ENCODE peak calls at places on chromosomes 4 and X, in six cellular contexts. U is body of pancreas; S is RWPE2; W is fibroblast of lung; I is CD8-positive, alpha-beta memory T cell; R is skeletal muscle cell. M is an unnamed sample.

GRCh38 chr4:168167714-168168284 is 75.5 kb downstream of the ANXA10 start:
- DNase-seq in W (peak), U (no peak), R (no peak), S (no peak), I (no peak), M (no peak)

GRCh38 chrX:40176256-40176978 is 78.7 kb upstream of the BCOR start:
- DNase-seq in S (no peak), I (peak), R (no peak), W (no peak), U (peak), M (no peak)

GRCh38 chrX:39513836-39514235 is 583.9 kb downstream of the BCOR start:
- DNase-seq in I (no peak), S (no peak), U (no peak), R (no peak), W (no peak), M (no peak)

GRCh38 chrX:149002320-149002719 is 501.9 kb downstream of the AFF2 start:
- DNase-seq in I (no peak), U (no peak), S (no peak), W (no peak), R (no peak), M (no peak)

GRCh38 chrX:98459669-98460068 is 1576.0 kb downstream of the RPA4 start:
- DNase-seq in S (no peak), W (no peak), I (no peak), U (no peak), R (no peak), M (no peak)

GRCh38 chr4:143711543-143712159 is 11.2 kb upstream of the FREM3 start:
- DNase-seq in R (no peak), W (no peak), I (no peak), S (no peak), U (no peak), M (no peak)

GRCh38 chr4:82786004-82786400 is 12.6 kb downstream of the SCD5 start:
- DNase-seq in U (no peak), R (no peak), W (no peak), S (no peak), I (no peak), M (no peak)

GRCh38 chr4:94390804-94391410 is 48.3 kb upstream of the HPGDS start:
- DNase-seq in I (no peak), W (peak), U (peak), R (no peak), S (no peak), M (no peak)

GRCh38 chr4:101346562-101347266 is 612 bp downstream of the PPP3CA start:
- DNase-seq in S (peak), I (peak), W (peak), R (peak), U (peak), M (no peak)

GRCh38 chr4:38842998-38843397 is 13.6 kb downstream of the TLR6 start:
- DNase-seq in U (no peak), I (no peak), S (no peak), R (no peak), W (no peak), M (no peak)

GRCh38 chr4:100945789-100946188 is 401.5 kb downstream of the PPP3CA start:
- DNase-seq in R (no peak), I (no peak), U (no peak), S (no peak), W (no peak), M (no peak)

GRCh38 chrX:55220119-55220794 is at the start of gene PAGE5:
- DNase-seq in U (no peak), S (no peak), W (no peak), I (no peak), R (no peak), M (no peak)

GRCh38 chr4:53730431-53730830 is 139.1 kb upstream of the LNX1 start:
- DNase-seq in W (no peak), I (no peak), R (no peak), S (no peak), U (no peak), M (no peak)

GRCh38 chrX:39910651-39911050 is 187.1 kb downstream of the BCOR start:
- DNase-seq in W (no peak), S (no peak), I (no peak), U (no peak), R (no peak), M (no peak)

GRCh38 chrX:110316351-110317078 is 1.4 kb downstream of the AMMECR1 start:
- DNase-seq in R (no peak), W (no peak), U (peak), I (no peak), S (no peak), M (no peak)

GRCh38 chr4:114658776-114659175 is 60.2 kb downstream of the UGT8 start:
- DNase-seq in I (no peak), S (no peak), R (no peak), U (no peak), W (no peak), M (no peak)

GRCh38 chr4:137956256-137956655 is 285.9 kb downstream of the SLC7A11 start:
- DNase-seq in S (no peak), I (no peak), U (no peak), R (no peak), W (peak), M (no peak)

GRCh38 chr4:77336411-77337142 is 179.6 kb downstream of the CCNG2 start:
- DNase-seq in R (no peak), S (no peak), W (no peak), I (no peak), U (no peak), M (no peak)

GRCh38 chr4:37648084-37648817 is 37.9 kb downstream of the RELL1 start:
- DNase-seq in R (peak), W (peak), U (peak), S (peak), I (no peak), M (peak)

GRCh38 chrX:30153881-30154260 is 61.5 kb upstream of the MAGEB2 start:
- DNase-seq in U (no peak), W (no peak), I (no peak), R (peak), S (no peak), M (no peak)

GRCh38 chrX:123833387-123833786 is 26.5 kb upstream of the XIAP start:
- DNase-seq in W (peak), R (no peak), S (no peak), I (peak), U (peak), M (no peak)

GRCh38 chr4:147776600-147777175 is 44.8 kb downstream of the ARHGAP10 start:
- DNase-seq in R (no peak), U (no peak), W (no peak), S (no peak), I (no peak), M (no peak)

GRCh38 chr4:45946699-45947098 is 177.2 kb downstream of the GABRG1 start:
- DNase-seq in I (no peak), W (no peak), R (no peak), U (no peak), S (no peak), M (no peak)

GRCh38 chrX:45980726-45981125 is 564.5 kb downstream of the ZNF674 start:
- DNase-seq in I (no peak), S (no peak), W (no peak), R (no peak), U (no peak), M (no peak)

GRCh38 chr4:142840516-142841123 is 5.5 kb downstream of the INPP4B start:
- DNase-seq in R (no peak), S (no peak), I (no peak), W (peak), U (peak), M (no peak)

GRCh38 chr4:77566148-77566547 is 39.5 kb upstream of the CXCL13 start:
- DNase-seq in S (no peak), R (no peak), U (no peak), I (no peak), W (no peak), M (no peak)

GRCh38 chrX:15855562-15856256 is 1.1 kb upstream of the AP1S2 start:
- DNase-seq in W (no peak), I (no peak), U (no peak), R (no peak), S (no peak), M (no peak)

GRCh38 chr4:150816491-150816890 is 198.6 kb downstream of the LRBA start:
- DNase-seq in U (no peak), W (peak), S (no peak), R (no peak), I (no peak), M (no peak)

GRCh38 chr4:133584714-133585113 is 435.6 kb downstream of the PCDH10 start:
- DNase-seq in I (no peak), W (no peak), R (no peak), U (no peak), S (no peak), M (no peak)

GRCh38 chr4:145177511-145177905 is 2.9 kb downstream of the OTUD4 start:
- DNase-seq in I (no peak), R (no peak), W (peak), U (no peak), S (no peak), M (no peak)

GRCh38 chr4:182066037-182066436 is 177.2 kb upstream of the TENM3 start:
- DNase-seq in S (no peak), I (no peak), R (no peak), U (no peak), W (no peak), M (no peak)

GRCh38 chr4:147839651-147840050 is 107.8 kb downstream of the ARHGAP10 start:
- DNase-seq in U (no peak), W (no peak), S (no peak), R (no peak), I (no peak), M (no peak)

GRCh38 chr4:154620111-154620510 is 7.7 kb upstream of the FGG start:
- DNase-seq in S (no peak), I (no peak), W (no peak), R (no peak), U (no peak), M (no peak)

GRCh38 chrX:33908074-33908473 is 224.0 kb downstream of the FAM47A start:
- DNase-seq in R (no peak), U (no peak), W (no peak), S (no peak), I (no peak), M (no peak)

GRCh38 chr4:166308589-166308988 is 435.6 kb downstream of the TLL1 start:
- DNase-seq in R (no peak), S (no peak), U (no peak), I (no peak), W (no peak), M (no peak)

DNA sequence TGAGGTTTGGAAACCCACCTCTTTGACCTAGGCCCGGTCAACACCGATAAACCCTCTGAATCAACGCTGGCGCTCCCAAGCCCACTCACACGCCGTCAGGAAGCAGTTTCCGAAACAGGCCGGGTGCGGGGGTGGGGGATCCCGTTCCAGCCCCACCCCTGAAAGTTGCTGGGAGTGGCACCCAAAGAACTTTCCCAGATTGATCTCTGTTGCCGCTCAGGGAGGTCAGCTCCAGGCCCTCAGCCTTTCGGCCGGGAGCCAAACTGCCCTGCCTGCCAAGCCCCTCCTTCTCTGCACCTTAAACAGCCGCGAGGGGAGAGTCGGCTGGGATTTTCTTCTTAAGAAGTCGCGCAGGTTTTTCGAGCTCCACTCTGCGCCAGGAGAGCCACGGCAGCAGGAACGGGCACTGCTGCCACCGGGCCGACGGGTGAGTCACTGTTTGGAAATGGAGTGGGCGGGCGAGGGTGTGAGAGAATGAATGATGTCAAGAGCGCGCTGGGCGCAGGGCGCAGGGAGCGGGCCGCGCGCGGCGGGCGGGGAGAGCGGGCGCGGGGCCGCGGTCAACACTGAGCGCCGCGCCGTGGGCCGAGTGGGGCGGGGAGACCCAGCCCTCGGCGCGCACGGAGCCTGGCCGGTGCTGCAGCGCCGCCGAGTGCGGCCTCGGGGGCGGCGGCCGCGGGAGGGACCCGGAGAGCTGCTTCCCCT is at the start of gene SGMS2:
- DNase-seq in W (peak), U (peak), I (no peak), R (peak), S (peak), M (no peak)
- H3K4me3 ChIP-seq in W (peak), U (peak), I (no peak), R (peak), S (peak), M (peak)

GRCh38 chr4:84939111-84939510 is 27.4 kb downstream of the WDFY3 start:
- DNase-seq in R (no peak), I (no peak), U (no peak), S (no peak), W (no peak), M (peak)
- H3K4me3 ChIP-seq in R (no peak), I (no peak), U (no peak), S (no peak), W (no peak), M (no peak)

DNA sequence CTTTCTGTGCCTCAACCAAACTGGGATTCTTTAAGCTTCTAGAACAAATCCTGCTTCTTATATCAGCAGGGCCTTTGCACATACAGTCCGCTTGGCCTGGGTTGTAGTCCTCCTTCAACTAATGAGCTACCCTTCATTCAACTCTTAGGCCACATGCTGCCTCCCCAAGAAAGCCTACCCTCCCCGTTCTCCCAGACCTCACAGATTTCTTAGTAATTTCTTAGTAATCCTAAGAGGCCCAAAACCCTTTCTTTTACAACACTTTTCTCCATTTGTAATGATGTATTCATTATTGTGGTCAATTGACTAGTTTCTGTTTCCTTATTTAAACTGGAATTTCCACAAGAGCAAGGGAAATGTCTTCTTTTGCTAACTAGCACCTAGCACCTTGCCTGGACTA is 233.1 kb downstream of the PPP1R2C start:
- DNase-seq in S (no peak), I (no peak), R (no peak), U (no peak), W (no peak), M (no peak)
- H3K4me3 ChIP-seq in S (no peak), I (no peak), R (no peak), U (no peak), W (no peak), M (no peak)

GRCh38 chr4:984336-985054 is 2.3 kb upstream of the IDUA start:
- DNase-seq in U (no peak), S (no peak), I (no peak), R (no peak), W (no peak), M (no peak)
- H3K4me3 ChIP-seq in U (no peak), S (no peak), I (peak), R (peak), W (no peak), M (no peak)

GRCh38 chrX:136880003-136880451 is 498 bp downstream of the RBMX start:
- DNase-seq in R (no peak), S (no peak), W (peak), I (peak), U (peak), M (no peak)

GRCh38 chrX:136879001-136879667 is 1.4 kb downstream of the RBMX start:
- DNase-seq in U (no peak), I (no peak), W (peak), R (no peak), S (no peak), M (no peak)

GRCh38 chrX:136880452-136881013 is at the start of gene RBMX:
- DNase-seq in W (peak), R (peak), U (peak), I (peak), S (peak), M (peak)

DNA sequence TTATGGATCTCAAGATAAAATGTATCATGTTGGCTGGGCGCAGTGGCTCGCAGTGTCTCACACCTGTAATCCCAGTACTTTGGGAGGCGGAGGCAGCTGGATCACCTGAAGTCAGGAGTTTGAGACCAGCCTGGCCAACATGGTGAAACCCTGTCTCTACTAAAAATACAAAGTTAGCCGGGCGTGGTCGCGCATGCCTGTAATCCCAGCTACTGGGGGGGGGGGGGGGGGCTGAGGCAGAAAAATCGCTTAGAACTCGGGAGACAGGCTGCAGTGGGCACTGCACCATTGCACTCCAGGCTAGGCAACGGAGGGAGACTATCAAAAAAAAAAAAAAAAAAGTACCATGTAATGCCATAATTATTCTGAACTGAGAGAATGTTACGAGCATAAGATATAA is 2.1 kb downstream of the RBMX start:
- DNase-seq in R (no peak), S (no peak), W (no peak), U (no peak), I (no peak), M (no peak)
- H3K4me3 ChIP-seq in R (peak), S (peak), W (peak), U (no peak), I (peak), M (peak)

GRCh38 chr4:25585901-25586523 is 69.6 kb upstream of the SLC34A2 start:
- DNase-seq in W (no peak), U (no peak), S (no peak), I (no peak), R (no peak), M (no peak)
- H3K4me3 ChIP-seq in W (no peak), U (no peak), S (no peak), I (no peak), R (no peak), M (no peak)

GRCh38 chr4:113556382-113557134 is 205.0 kb downstream of the CAMK2D start:
- DNase-seq in I (no peak), U (no peak), W (no peak), R (no peak), S (no peak), M (no peak)

GRCh38 chr4:113553082-113553481 is 208.5 kb downstream of the CAMK2D start:
- DNase-seq in U (no peak), W (no peak), R (no peak), I (no peak), S (no peak), M (no peak)

GRCh38 chr4:113560579-113560978 is 201.0 kb downstream of the CAMK2D start:
- DNase-seq in R (no peak), U (no peak), S (no peak), W (peak), I (no peak), M (no peak)

GRCh38 chr4:113559947-113560346 is 201.6 kb downstream of the CAMK2D start:
- DNase-seq in U (no peak), R (no peak), S (no peak), I (no peak), W (no peak), M (no peak)

DNA sequence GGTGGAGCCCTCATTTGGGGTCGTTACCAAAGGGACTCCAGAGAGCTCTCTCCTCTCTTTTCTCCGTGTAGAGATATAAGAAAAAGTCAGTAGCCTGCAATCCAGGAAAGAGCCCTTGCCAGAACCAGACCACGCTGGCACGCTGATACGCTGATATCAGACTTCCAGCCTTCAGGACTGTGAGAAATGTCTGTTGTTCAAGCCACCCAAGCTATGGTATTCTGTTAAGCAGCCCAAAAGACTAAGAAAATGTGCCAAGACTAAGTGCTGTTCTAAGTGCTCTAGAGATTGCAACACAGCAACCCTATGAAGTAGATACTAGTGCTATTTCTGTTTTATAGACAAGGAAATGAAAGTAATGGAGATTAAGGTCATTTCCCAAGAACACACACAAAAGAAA is 205.7 kb downstream of the CAMK2D start:
- DNase-seq in I (no peak), R (no peak), W (no peak), S (no peak), U (no peak), M (no peak)
- H3K4me3 ChIP-seq in I (no peak), R (no peak), W (no peak), S (no peak), U (no peak), M (no peak)

M was measured in HFF-Myc.